ENCODE peak calls at places on chromosomes 11 and 22, in four cellular contexts. P is stomach, E is H1, S is suprapubic skin. X is an unnamed sample. For H3K9me3, the result is how much of the 10 kb centered on the place peaks cover.

GRCh38 chr11:62604460-62605130 is 2.9 kb upstream of the MTA2 start:
- DNase-seq in E (no peak), S (no peak), P (no peak), X (peak)

GRCh38 chr11:11966826-11967668 is 41.4 kb downstream of the DKK3 start:
- DNase-seq in P (peak), E (peak), S (no peak), X (peak)

GRCh38 chr11:119889111-119889510 is 160.1 kb upstream of the NECTIN1 start:
- DNase-seq in P (no peak), S (no peak), E (no peak), X (no peak)

GRCh38 chr22:19709063-19709769 is 5.1 kb upstream of the SEPTIN5 start:
- DNase-seq in E (no peak), P (no peak), S (peak), X (no peak)

GRCh38 chr22:26409705-26410376 is 19.2 kb upstream of the ASPHD2 start:
- DNase-seq in P (no peak), S (no peak), E (no peak), X (no peak)

GRCh38 chr11:63906585-63906984 is 10.4 kb downstream of the RCOR2 start:
- DNase-seq in S (no peak), E (no peak), P (peak), X (no peak)

GRCh38 chr22:29314537-29315285 is 786 bp downstream of the RASL10A start:
- DNase-seq in S (peak), P (no peak), E (no peak), X (no peak)

GRCh38 chr11:83206771-83207413 is 13.4 kb downstream of the ANKRD42 start:
- DNase-seq in S (no peak), E (no peak), P (no peak), X (no peak)

GRCh38 chr11:45596571-45596970 is 68.9 kb downstream of the CHST1 start:
- DNase-seq in S (no peak), P (no peak), E (no peak), X (no peak)

GRCh38 chr11:17859552-17859951 is 125.0 kb downstream of the KCNC1 start:
- DNase-seq in S (no peak), E (no peak), P (no peak), X (no peak)

GRCh38 chr22:37998543-37998942 is 14.2 kb upstream of the SOX10 start:
- DNase-seq in S (no peak), P (no peak), E (no peak), X (no peak)

GRCh38 chr11:19079643-19080440 is 19.3 kb upstream of the MRGPRX2 start:
- DNase-seq in S (no peak), P (no peak), E (no peak), X (no peak)

GRCh38 chr11:75913984-75914383 is 99.0 kb downstream of the UVRAG start:
- DNase-seq in E (no peak), P (no peak), S (no peak), X (no peak)

GRCh38 chr22:47379037-47379436 is 616.6 kb downstream of the TBC1D22A start:
- DNase-seq in P (no peak), S (peak), E (no peak), X (no peak)

GRCh38 chr22:47384977-47385376 is 622.5 kb downstream of the TBC1D22A start:
- DNase-seq in E (no peak), S (peak), P (no peak), X (no peak)

GRCh38 chr22:47381240-47381639 is 618.8 kb downstream of the TBC1D22A start:
- DNase-seq in S (peak), E (no peak), P (no peak), X (no peak)

GRCh38 chr22:47380692-47381091 is 618.2 kb downstream of the TBC1D22A start:
- DNase-seq in P (no peak), E (no peak), S (peak), X (no peak)

DNA sequence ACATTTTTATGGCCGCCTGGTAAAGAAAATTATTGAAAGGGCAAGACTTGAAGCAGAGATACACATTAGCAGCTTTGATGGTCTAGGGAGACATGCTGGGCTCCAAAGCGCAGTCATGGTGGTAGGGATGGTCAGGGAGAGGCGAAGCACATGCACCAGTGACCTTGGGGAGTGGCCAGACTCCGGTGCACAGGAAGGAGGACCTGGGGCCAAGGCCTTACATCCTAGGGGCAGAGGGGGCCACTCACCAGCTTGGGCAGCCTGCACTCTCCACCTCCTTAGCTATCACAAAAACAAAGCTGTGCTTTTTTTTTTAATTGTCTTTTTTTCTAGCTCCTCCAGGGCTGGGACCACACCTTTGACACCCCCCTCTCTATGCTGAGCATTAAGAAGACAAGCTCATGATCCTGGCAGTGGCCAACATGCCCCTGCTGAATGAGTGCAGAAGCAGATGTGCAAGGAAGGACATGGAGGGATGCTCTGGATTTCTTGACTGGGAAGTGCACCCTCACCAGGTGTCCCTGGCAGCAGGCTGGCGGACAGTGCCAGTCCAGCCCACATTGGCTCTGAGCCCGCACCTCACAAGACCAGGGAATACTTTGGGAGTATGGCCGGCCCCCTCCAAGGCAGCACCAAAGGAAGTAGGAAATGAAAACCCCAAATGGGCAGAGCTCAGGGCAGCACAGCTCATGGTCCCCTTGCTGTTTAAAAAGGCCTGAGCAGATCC is 619.9 kb downstream of the TBC1D22A start:
- DNase-seq in E (no peak), S (peak), P (no peak), X (no peak)
- H3K9me3 ChIP-seq in E (half or more), S (under half), P (under half), X (under half)

GRCh38 chr11:59879534-59879933 is 952 bp downstream of the OOSP3 start:
- DNase-seq in E (no peak), P (no peak), S (no peak), X (no peak)

GRCh38 chr11:59883597-59883996 is 5.0 kb downstream of the OOSP3 start:
- DNase-seq in P (no peak), E (no peak), S (no peak), X (no peak)

GRCh38 chr11:59875856-59876519 is 2.6 kb upstream of the OOSP3 start:
- DNase-seq in P (no peak), E (no peak), S (no peak), X (no peak)

GRCh38 chr11:59878482-59878881 is at the start of gene OOSP3:
- DNase-seq in P (no peak), S (no peak), E (no peak), X (no peak)
- TF ChIP-seq EP300 in P (no peak), S (no peak), E (no peak), X (no peak)

DNA sequence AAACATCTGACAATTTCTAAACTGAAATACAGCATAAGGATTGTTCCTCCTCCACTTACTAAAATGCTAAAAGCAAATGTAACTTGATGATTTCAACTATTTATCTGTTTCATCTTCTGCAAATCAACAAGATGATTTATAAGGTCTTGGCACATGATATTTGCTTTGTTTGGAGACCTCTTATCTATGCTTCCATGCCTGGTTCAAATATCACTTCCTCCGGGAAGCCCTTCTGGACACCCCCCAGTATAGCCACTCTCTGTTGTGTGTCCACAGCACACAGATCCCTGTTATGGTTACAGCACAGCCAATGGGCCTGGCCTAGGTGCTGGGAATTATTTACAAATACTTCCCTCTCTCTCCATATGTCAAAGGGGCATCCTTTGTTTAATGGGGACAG is 114.8 kb downstream of the C11orf58 start:
- DNase-seq in P (no peak), S (no peak), E (no peak), X (no peak)
- H3K9me3 ChIP-seq in P (under half), S (under half), E (under half), X (under half)

DNA sequence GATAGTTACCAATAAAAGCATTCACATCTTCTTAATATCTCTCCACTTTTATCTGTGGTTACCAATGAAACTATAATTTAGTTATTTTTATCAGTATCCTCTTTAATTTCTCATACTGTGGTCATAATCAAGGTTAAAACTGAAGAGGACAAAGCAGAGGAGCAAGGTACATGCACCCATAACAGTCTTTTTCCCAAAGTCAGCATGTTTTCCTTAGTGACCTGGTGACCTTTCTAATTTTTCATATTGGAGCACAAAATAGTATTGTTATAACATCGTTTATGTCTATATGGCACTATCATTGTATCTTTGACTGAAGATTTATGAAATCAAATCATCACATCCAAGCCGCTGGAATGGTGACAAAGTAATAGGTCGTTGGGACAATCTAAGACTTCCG is 51.5 kb upstream of the CHORDC1 start:
- DNase-seq in S (no peak), E (no peak), P (no peak), X (no peak)
- TF ChIP-seq EP300 in S (no peak), E (no peak), P (no peak), X (no peak)

DNA sequence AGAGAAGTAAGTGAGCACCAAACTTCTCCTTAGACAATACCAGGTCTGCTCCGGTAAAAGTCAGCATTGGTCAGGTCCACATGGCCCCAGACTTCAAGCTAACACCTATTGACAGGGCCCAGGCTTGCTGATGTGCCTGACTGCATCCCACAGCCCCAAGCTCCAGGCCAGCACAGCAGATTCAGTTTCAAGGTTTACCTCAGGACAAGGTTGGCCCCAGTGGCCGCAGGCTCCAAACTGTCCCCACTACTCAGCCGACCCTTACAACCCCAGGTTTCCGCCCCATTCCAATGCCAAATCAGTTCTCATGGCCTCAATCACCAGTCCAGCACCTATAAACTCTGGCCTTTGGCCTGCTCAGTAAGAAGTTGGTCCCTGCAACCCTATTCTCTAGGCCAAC is 39.4 kb downstream of the OR4C6 start:
- DNase-seq in S (no peak), E (no peak), P (no peak), X (no peak)
- H3K9me3 ChIP-seq in S (under half), E (under half), P (under half), X (under half)

X was measured in ovary.